ENCODE peak calls at places on chromosome 19, in eight cellular contexts. One of them, this sample, is unnamed.

GRCh38 chr19:28609944-28610343 is 603.0 kb downstream of the UQCRFS1 start:
- DNase-seq in sciatic nerve: no peak
- DNase-seq in brain microvascular endothelial cell: no peak
- DNase-seq in iPS-NIHi11: no peak
- DNase-seq in skeletal muscle cell: no peak
- DNase-seq in activated naive CD8-positive, alpha-beta T cell treated with anti-CD3 and anti-CD28 coated beads, Interleukin-2, amount 50 U/mL, for 24 hours: no peak
- DNase-seq in NAMALWA: no peak
- DNase-seq in RKO: no peak
- DNase-seq in this sample: no peak

GRCh38 chr19:12695997-12696365 is 450 bp downstream of the FBXW9 start:
- DNase-seq in brain microvascular endothelial cell: no peak
- DNase-seq in RKO: no peak
- DNase-seq in skeletal muscle cell: no peak
- DNase-seq in sciatic nerve: no peak
- DNase-seq in iPS-NIHi11: no peak
- DNase-seq in NAMALWA: no peak
- DNase-seq in activated naive CD8-positive, alpha-beta T cell treated with anti-CD3 and anti-CD28 coated beads, Interleukin-2, amount 50 U/mL, for 24 hours: peak; percentile 33
- DNase-seq in this sample: no peak

GRCh38 chr19:29831686-29832085 is 19.9 kb downstream of the CCNE1 start:
- DNase-seq in iPS-NIHi11: no peak
- DNase-seq in NAMALWA: no peak
- DNase-seq in skeletal muscle cell: no peak
- DNase-seq in RKO: no peak
- DNase-seq in activated naive CD8-positive, alpha-beta T cell treated with anti-CD3 and anti-CD28 coated beads, Interleukin-2, amount 50 U/mL, for 24 hours: no peak
- DNase-seq in brain microvascular endothelial cell: no peak
- DNase-seq in sciatic nerve: peak; percentile 19
- DNase-seq in this sample: no peak

GRCh38 chr19:5686326-5686646 is 3.8 kb upstream of the RPL36 start:
- DNase-seq in iPS-NIHi11: no peak
- DNase-seq in skeletal muscle cell: no peak
- DNase-seq in activated naive CD8-positive, alpha-beta T cell treated with anti-CD3 and anti-CD28 coated beads, Interleukin-2, amount 50 U/mL, for 24 hours: no peak
- DNase-seq in RKO: no peak
- DNase-seq in sciatic nerve: no peak
- DNase-seq in brain microvascular endothelial cell: no peak
- DNase-seq in NAMALWA: no peak
- DNase-seq in this sample: no peak

GRCh38 chr19:2610637-2611482 is 91.6 kb downstream of the GNG7 start:
- DNase-seq in brain microvascular endothelial cell: peak; percentile 97
- DNase-seq in skeletal muscle cell: peak; percentile 76
- DNase-seq in activated naive CD8-positive, alpha-beta T cell treated with anti-CD3 and anti-CD28 coated beads, Interleukin-2, amount 50 U/mL, for 24 hours: peak; percentile 97
- DNase-seq in RKO: peak; percentile 87
- DNase-seq in iPS-NIHi11: peak; percentile 84
- DNase-seq in NAMALWA: peak; percentile 81
- DNase-seq in sciatic nerve: peak; percentile 97
- DNase-seq in this sample: peak; percentile 98

GRCh38 chr19:43662487-43662886 is 7.5 kb downstream of the PLAUR start:
- DNase-seq in RKO: no peak
- DNase-seq in brain microvascular endothelial cell: no peak
- DNase-seq in activated naive CD8-positive, alpha-beta T cell treated with anti-CD3 and anti-CD28 coated beads, Interleukin-2, amount 50 U/mL, for 24 hours: no peak
- DNase-seq in skeletal muscle cell: no peak
- DNase-seq in iPS-NIHi11: peak; percentile 50
- DNase-seq in NAMALWA: no peak
- DNase-seq in sciatic nerve: no peak
- DNase-seq in this sample: peak; percentile 57

GRCh38 chr19:35142531-35143230 is 374 bp upstream of the FXYD7 start:
- DNase-seq in brain microvascular endothelial cell: no peak
- DNase-seq in iPS-NIHi11: peak; percentile 76
- DNase-seq in sciatic nerve: peak; percentile 77
- DNase-seq in NAMALWA: peak; percentile 68
- DNase-seq in skeletal muscle cell: no peak
- DNase-seq in activated naive CD8-positive, alpha-beta T cell treated with anti-CD3 and anti-CD28 coated beads, Interleukin-2, amount 50 U/mL, for 24 hours: peak; percentile 75
- DNase-seq in RKO: no peak
- DNase-seq in this sample: peak; percentile 94

GRCh38 chr19:35935911-35936737 is at the start of gene LRFN3:
- DNase-seq in iPS-NIHi11: peak; percentile 91
- DNase-seq in NAMALWA: no peak
- DNase-seq in sciatic nerve: peak; percentile 84
- DNase-seq in RKO: peak; percentile 78
- DNase-seq in activated naive CD8-positive, alpha-beta T cell treated with anti-CD3 and anti-CD28 coated beads, Interleukin-2, amount 50 U/mL, for 24 hours: peak; percentile 64
- DNase-seq in skeletal muscle cell: peak; percentile 26
- DNase-seq in brain microvascular endothelial cell: peak; percentile 46
- DNase-seq in this sample: peak; percentile 88

GRCh38 chr19:50735869-50736268 is 12.7 kb downstream of the CLEC11A start:
- DNase-seq in RKO: no peak
- DNase-seq in NAMALWA: no peak
- DNase-seq in brain microvascular endothelial cell: no peak
- DNase-seq in iPS-NIHi11: no peak
- DNase-seq in skeletal muscle cell: no peak
- DNase-seq in sciatic nerve: no peak
- DNase-seq in activated naive CD8-positive, alpha-beta T cell treated with anti-CD3 and anti-CD28 coated beads, Interleukin-2, amount 50 U/mL, for 24 hours: no peak
- DNase-seq in this sample: no peak

GRCh38 chr19:49850487-49851342 is at the start of gene PTOV1:
- DNase-seq in RKO: peak; percentile 92
- DNase-seq in iPS-NIHi11: peak; percentile 99
- DNase-seq in sciatic nerve: peak; percentile 94
- DNase-seq in activated naive CD8-positive, alpha-beta T cell treated with anti-CD3 and anti-CD28 coated beads, Interleukin-2, amount 50 U/mL, for 24 hours: peak; percentile 93
- DNase-seq in NAMALWA: peak; percentile 95
- DNase-seq in brain microvascular endothelial cell: peak; percentile 80
- DNase-seq in skeletal muscle cell: peak; percentile 66
- DNase-seq in this sample: peak; percentile 95

GRCh38 chr19:46616631-46617322 is 8.1 kb downstream of the PTGIR start:
- DNase-seq in activated naive CD8-positive, alpha-beta T cell treated with anti-CD3 and anti-CD28 coated beads, Interleukin-2, amount 50 U/mL, for 24 hours: peak; percentile 87
- DNase-seq in RKO: peak; percentile 35
- DNase-seq in skeletal muscle cell: peak; percentile 47
- DNase-seq in brain microvascular endothelial cell: no peak
- DNase-seq in iPS-NIHi11: peak; percentile 86
- DNase-seq in NAMALWA: peak; percentile 47
- DNase-seq in sciatic nerve: no peak
- DNase-seq in this sample: peak; percentile 92